ENCODE peak calls at places on chromosome 17, in nine cellular contexts. D is RPMI8226, U is lower leg skin, K is AG10803, F is A549, C is left lobe of liver, A is neuronal stem cell, P is T-cell, G is NCI-H1417. W is an unnamed sample.

GRCh38 chr17:78263736-78264340 is 32.4 kb downstream of the TMEM235 start:
- DNase-seq in D (no peak), U (no peak), K (no peak), F (no peak), C (peak; percentile 45), A (no peak), P (no peak), G (no peak), W (no peak)

GRCh38 chr17:57726838-57727237 is 18.3 kb downstream of the CCDC182 start:
- DNase-seq in D (no peak), U (peak; percentile 67), K (no peak), F (no peak), C (no peak), A (no peak), P (no peak), G (no peak), W (no peak)

GRCh38 chr17:51258756-51259573 is 884 bp downstream of the MBTD1 start:
- DNase-seq in D (peak; percentile 34), U (no peak), K (no peak), F (peak; percentile 23), C (no peak), A (no peak), P (no peak), G (peak; percentile 33), W (peak; percentile 8)

GRCh38 chr17:76156662-76156991 is 15.6 kb upstream of the FOXJ1 start:
- DNase-seq in D (no peak), U (peak; percentile 70), K (no peak), F (no peak), C (no peak), A (no peak), P (no peak), G (no peak), W (no peak)

GRCh38 chr17:69814031-69814430 is 261.0 kb upstream of the KCNJ16 start:
- DNase-seq in D (no peak), U (no peak), K (no peak), F (no peak), C (no peak), A (no peak), P (no peak), G (no peak), W (no peak)

GRCh38 chr17:35716897-35717839 is 14.3 kb upstream of the RASL10B start:
- DNase-seq in D (no peak), U (no peak), K (peak; percentile 67), F (no peak), C (peak; percentile 72), A (no peak), P (no peak), G (peak; percentile 6), W (no peak)

GRCh38 chr17:46972346-46972745 is 6.7 kb downstream of the RPRML start:
- DNase-seq in D (no peak), U (peak; percentile 88), K (no peak), F (no peak), C (peak; percentile 68), A (no peak), P (no peak), G (no peak), W (no peak)

GRCh38 chr17:59516451-59516850 is 49.0 kb upstream of the DHX40 start:
- DNase-seq in D (no peak), U (no peak), K (no peak), F (no peak), C (no peak), A (no peak), P (no peak), G (no peak), W (no peak)

GRCh38 chr17:69460963-69461922 is 46.7 kb downstream of the MAP2K6 start:
- DNase-seq in D (no peak), U (no peak), K (no peak), F (no peak), C (no peak), A (no peak), P (no peak), G (no peak), W (no peak)

GRCh38 chr17:65531508-65532431 is 29.7 kb downstream of the AXIN2 start:
- DNase-seq in D (peak; percentile 51), U (peak; percentile 87), K (peak; percentile 76), F (no peak), C (no peak), A (no peak), P (no peak), G (peak; percentile 52), W (no peak)

GRCh38 chr17:41962768-41963434 is 3.7 kb upstream of the CNP start:
- DNase-seq in D (peak; percentile 85), U (peak; percentile 93), K (peak; percentile 58), F (peak; percentile 69), C (peak; percentile 75), A (peak; percentile 79), P (peak; percentile 41), G (peak; percentile 37), W (peak; percentile 56)

GRCh38 chr17:71760062-71760720 is 360.6 kb upstream of the SOX9 start:
- DNase-seq in D (peak; percentile 15), U (no peak), K (peak; percentile 33), F (no peak), C (no peak), A (no peak), P (no peak), G (no peak), W (no peak)

GRCh38 chr17:80647746-80648145 is 103.1 kb downstream of the RPTOR start:
- DNase-seq in D (no peak), U (no peak), K (peak; percentile 88), F (no peak), C (no peak), A (no peak), P (no peak), G (no peak), W (peak; percentile 54)